ENCODE peak calls at places on chromosomes 2 and 18, in four cellular contexts. G, C, D and Y are unnamed samples.

GRCh38 chr2:235851841-235852527 is 316.2 kb downstream of the GBX2 start:
- DNase-seq in G (no peak), C (no peak), D (no peak), Y (no peak)

GRCh38 chr2:9951522-9952285 is at the start of gene GRHL1:
- DNase-seq in G (peak), C (peak), D (peak), Y (peak)

GRCh38 chr18:9951022-9951859 is 37.4 kb downstream of the VAPA start:
- DNase-seq in G (no peak), C (peak), D (no peak), Y (peak)

GRCh38 chr2:15546297-15547098 is 14.6 kb downstream of the NBAS start:
- DNase-seq in G (no peak), C (no peak), D (no peak), Y (no peak)

GRCh38 chr2:27807476-27807875 is 36.0 kb downstream of the MRPL33 start:
- DNase-seq in G (no peak), C (peak), D (no peak), Y (peak)

GRCh38 chr18:24657461-24657860 is 197.0 kb downstream of the HRH4 start:
- DNase-seq in G (no peak), C (no peak), D (no peak), Y (no peak)

GRCh38 chr2:119106301-119106897 is 52.2 kb downstream of the C1QL2 start:
- DNase-seq in G (peak), C (peak), D (peak), Y (peak)

GRCh38 chr2:220396287-220396686 is 768.9 kb downstream of the SLC4A3 start:
- DNase-seq in G (no peak), C (peak), D (no peak), Y (no peak)

GRCh38 chr18:60684843-60685513 is 312.4 kb upstream of the MC4R start:
- DNase-seq in G (no peak), C (peak), D (no peak), Y (no peak)

GRCh38 chr18:42437646-42438045 is 482.6 kb downstream of the PIK3C3 start:
- DNase-seq in G (peak), C (peak), D (no peak), Y (no peak)

GRCh38 chr2:230184727-230185578 is 34.8 kb downstream of the SP110 start:
- DNase-seq in G (no peak), C (peak), D (no peak), Y (no peak)

GRCh38 chr2:25416674-25417073 is 74.9 kb upstream of the DNMT3A start:
- DNase-seq in G (no peak), C (no peak), D (no peak), Y (no peak)

GRCh38 chr2:11281221-11281620 is 63.2 kb downstream of the ROCK2 start:
- DNase-seq in G (no peak), C (no peak), D (no peak), Y (no peak)

GRCh38 chr2:105821428-105822125 is 76.9 kb downstream of the NCK2 start:
- DNase-seq in G (no peak), C (no peak), D (no peak), Y (no peak)

GRCh38 chr2:145715601-145716000 is 1195.7 kb upstream of the ZEB2 start:
- DNase-seq in G (no peak), C (peak), D (no peak), Y (no peak)

GRCh38 chr2:6995406-6996117 is 78.3 kb downstream of the RNF144A start:
- DNase-seq in G (no peak), C (no peak), D (no peak), Y (no peak)

GRCh38 chr2:128090909-128091690 is at the start of gene UGGT1:
- DNase-seq in G (peak), C (peak), D (peak), Y (peak)

GRCh38 chr2:199524689-199525574 is 67.2 kb upstream of the SATB2 start:
- DNase-seq in G (no peak), C (no peak), D (no peak), Y (no peak)

GRCh38 chr2:74502720-74503505 is 3.5 kb upstream of the LBX2 start:
- DNase-seq in G (peak), C (peak), D (peak), Y (peak)

GRCh38 chr18:55509631-55510372 is 78.2 kb downstream of the TCF4 start:
- DNase-seq in G (no peak), C (peak), D (no peak), Y (peak)

GRCh38 chr2:6078414-6078813 is 386.2 kb downstream of the SOX11 start:
- DNase-seq in G (no peak), C (no peak), D (no peak), Y (no peak)

GRCh38 chr18:60259052-60259681 is 113.4 kb downstream of the MC4R start:
- DNase-seq in G (no peak), C (no peak), D (no peak), Y (no peak)

GRCh38 chr2:118046628-118047210 is 32.8 kb upstream of the CCDC93 start:
- DNase-seq in G (no peak), C (peak), D (no peak), Y (peak)

GRCh38 chr2:170740660-170741059 is 25.5 kb downstream of the SP5 start:
- DNase-seq in G (no peak), C (no peak), D (no peak), Y (no peak)

GRCh38 chr2:61670591-61671503 is 132.7 kb upstream of the XPO1 start:
- DNase-seq in G (peak), C (peak), D (peak), Y (peak)

GRCh38 chr18:500556-501405 is at the start of gene COLEC12:
- DNase-seq in G (peak), C (no peak), D (peak), Y (no peak)

GRCh38 chr2:65675350-65675749 is 243.0 kb upstream of the SPRED2 start:
- DNase-seq in G (no peak), C (no peak), D (no peak), Y (no peak)

GRCh38 chr2:129877795-129878775 is 101.4 kb upstream of the RAB6C start:
- DNase-seq in G (peak), C (peak), D (peak), Y (no peak)

GRCh38 chr18:25349926-25350560 is 1.9 kb downstream of the ZNF521 start:
- DNase-seq in G (peak), C (no peak), D (peak), Y (no peak)

GRCh38 chr18:12038661-12039417 is 54.8 kb upstream of the ANKRD62 start:
- DNase-seq in G (peak), C (peak), D (peak), Y (peak)

GRCh38 chr18:12041561-12041960 is 52.1 kb upstream of the ANKRD62 start:
- DNase-seq in G (no peak), C (peak), D (no peak), Y (peak)

GRCh38 chr18:12035481-12035880 is 54.2 kb downstream of the IMPA2 start:
- DNase-seq in G (no peak), C (no peak), D (peak), Y (no peak)

GRCh38 chr18:12036201-12036751 is 55.0 kb downstream of the IMPA2 start:
- DNase-seq in G (no peak), C (no peak), D (peak), Y (no peak)

GRCh38 chr18:12038082-12038660 is 55.5 kb upstream of the ANKRD62 start:
- DNase-seq in G (peak), C (peak), D (peak), Y (no peak)
- H3K4me3 ChIP-seq in G (peak), C (no peak), D (peak), Y (no peak)

DNA sequence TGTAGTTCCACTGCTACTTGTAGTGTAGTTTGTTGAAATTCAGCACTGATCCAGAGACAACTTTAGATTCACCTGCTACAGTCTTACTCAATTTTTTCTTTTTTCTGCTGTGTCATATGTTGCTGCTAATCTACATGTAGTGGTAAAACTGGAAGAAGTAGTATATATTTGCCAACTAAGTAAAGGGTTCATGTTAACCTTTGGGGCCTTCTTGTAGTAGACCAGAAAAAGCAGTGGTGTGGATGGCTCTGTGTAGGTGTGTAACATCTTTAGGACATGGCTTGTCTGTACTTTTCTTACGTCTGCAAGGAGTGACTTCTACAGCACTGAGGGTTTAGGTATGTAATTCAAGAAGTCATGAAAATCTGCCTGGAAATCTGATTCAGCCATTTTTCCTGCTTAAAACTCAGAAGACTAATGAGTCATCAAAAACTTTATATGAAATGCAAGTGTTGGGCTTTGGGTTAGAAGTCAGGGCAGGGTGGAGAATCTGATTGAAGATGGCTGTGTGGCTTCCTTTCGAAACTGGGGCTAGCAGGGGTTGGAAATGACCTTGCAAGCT is 8.4 kb downstream of the PTPRM start:
- DNase-seq in G (no peak), C (peak), D (no peak), Y (no peak)
- H3K4me3 ChIP-seq in G (no peak), C (no peak), D (no peak), Y (no peak)

GRCh38 chr2:133674433-133675331 is 106.4 kb upstream of the NCKAP5 start:
- DNase-seq in G (peak), C (peak), D (peak), Y (no peak)
- H3K4me3 ChIP-seq in G (peak), C (no peak), D (no peak), Y (no peak)

DNA sequence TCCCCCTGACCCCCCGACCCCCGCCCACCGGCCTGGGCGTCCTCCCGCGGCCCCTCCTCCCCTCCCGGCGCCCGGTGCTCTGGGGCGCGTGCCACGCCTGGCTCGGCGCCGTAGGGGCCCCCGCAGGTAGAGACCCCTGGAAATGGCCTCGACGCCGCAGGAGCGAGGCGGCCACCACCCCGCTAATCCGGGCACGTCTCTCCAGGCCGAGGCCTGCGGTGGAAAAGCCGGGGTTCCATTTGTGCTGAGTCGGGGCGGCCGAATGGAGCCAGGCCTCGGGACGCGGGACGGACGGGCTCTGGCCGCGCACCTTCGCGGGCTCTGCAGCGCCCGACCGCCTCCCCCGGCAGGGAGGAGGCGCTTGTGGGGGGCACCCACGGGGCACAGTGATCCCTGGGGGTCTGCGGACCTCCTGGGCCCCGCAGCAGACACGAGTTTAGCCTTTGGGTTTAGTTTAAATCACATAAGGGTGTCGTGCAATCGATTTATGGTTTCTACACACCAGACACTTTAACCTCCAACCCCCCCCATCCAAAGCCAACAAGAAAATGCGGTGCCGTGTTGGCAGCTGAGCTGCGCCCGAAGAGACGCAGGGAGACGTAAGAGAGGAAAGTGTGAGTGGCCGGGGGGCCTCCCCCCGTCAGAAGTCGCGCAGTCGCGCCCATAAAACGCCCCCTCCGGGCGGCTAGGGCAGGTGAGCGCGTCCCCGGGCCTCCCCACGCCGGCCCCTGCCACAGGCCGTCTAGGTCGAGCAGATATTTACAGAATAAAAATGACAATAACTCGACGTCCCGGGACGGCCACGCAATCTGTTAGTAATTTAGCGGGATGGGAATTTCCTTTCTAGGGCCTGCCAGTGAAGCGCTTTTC is 1.1 kb upstream of the NFATC1 start:
- DNase-seq in G (peak), C (peak), D (peak), Y (no peak)
- H3K4me3 ChIP-seq in G (peak), C (no peak), D (peak), Y (peak)

GRCh38 chr2:45001629-45002385 is 7.4 kb downstream of the SIX2 start:
- DNase-seq in G (no peak), C (no peak), D (no peak), Y (no peak)

GRCh38 chr2:45000341-45000901 is 8.8 kb downstream of the SIX2 start:
- DNase-seq in G (no peak), C (no peak), D (no peak), Y (no peak)

GRCh38 chr2:44999540-44999939 is 9.7 kb downstream of the SIX2 start:
- DNase-seq in G (no peak), C (no peak), D (no peak), Y (no peak)

GRCh38 chr2:45002661-45003210 is 6.5 kb downstream of the SIX2 start:
- DNase-seq in G (no peak), C (no peak), D (no peak), Y (no peak)

GRCh38 chr2:45000921-45001628 is 8.2 kb downstream of the SIX2 start:
- DNase-seq in G (no peak), C (no peak), D (no peak), Y (no peak)
- H3K4me3 ChIP-seq in G (peak), C (peak), D (no peak), Y (no peak)

GRCh38 chr2:174692256-174692830 is 71.9 kb downstream of the CHRNA1 start:
- DNase-seq in G (no peak), C (peak), D (no peak), Y (no peak)
- H3K4me3 ChIP-seq in G (no peak), C (no peak), D (no peak), Y (no peak)

GRCh38 chr2:97663626-97663961 is 250 bp downstream of the ACTR1B start:
- DNase-seq in G (no peak), C (no peak), D (no peak), Y (no peak)

GRCh38 chr2:97662386-97662894 is 1.4 kb downstream of the ACTR1B start:
- DNase-seq in G (no peak), C (no peak), D (no peak), Y (no peak)

GRCh38 chr2:97660775-97661417 is 2.9 kb downstream of the ACTR1B start:
- DNase-seq in G (no peak), C (peak), D (no peak), Y (no peak)

GRCh38 chr2:97662895-97663625 is 784 bp downstream of the ACTR1B start:
- DNase-seq in G (peak), C (peak), D (peak), Y (peak)

DNA sequence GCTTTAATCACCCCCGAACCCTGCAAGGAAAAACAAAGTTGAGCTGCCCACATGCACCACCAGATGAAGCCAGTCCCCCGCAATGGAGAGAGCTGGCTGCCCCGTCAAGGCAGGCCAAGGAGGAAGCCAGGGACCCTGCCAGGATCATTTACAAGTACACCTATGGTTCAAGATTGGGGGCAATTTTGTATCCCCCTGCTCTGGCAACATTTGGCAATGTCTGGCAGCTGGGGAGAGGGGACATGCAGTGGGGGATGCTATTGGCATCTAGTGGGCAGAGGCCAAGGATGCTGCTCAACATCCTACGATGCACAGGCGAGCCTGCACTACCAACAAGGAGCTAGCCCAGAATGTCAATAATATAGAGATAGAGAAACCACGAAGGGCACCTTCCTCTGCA is 1.9 kb downstream of the ACTR1B start:
- DNase-seq in G (no peak), C (no peak), D (no peak), Y (no peak)
- H3K4me3 ChIP-seq in G (no peak), C (no peak), D (no peak), Y (peak)

GRCh38 chr2:225041210-225041870 is 928 bp downstream of the DOCK10 start:
- DNase-seq in G (peak), C (peak), D (no peak), Y (peak)

GRCh38 chr2:225041871-225042799 is at the start of gene DOCK10:
- DNase-seq in G (peak), C (peak), D (no peak), Y (peak)

GRCh38 chr2:225040862-225041209 is 1.4 kb downstream of the DOCK10 start:
- DNase-seq in G (peak), C (peak), D (no peak), Y (peak)

GRCh38 chr2:225038076-225038571 is 4.1 kb downstream of the DOCK10 start:
- DNase-seq in G (no peak), C (no peak), D (no peak), Y (peak)

GRCh38 chr2:225042800-225043167 is 516 bp upstream of the DOCK10 start:
- DNase-seq in G (no peak), C (peak), D (no peak), Y (no peak)
- H3K4me3 ChIP-seq in G (peak), C (peak), D (no peak), Y (peak)

GRCh38 chr18:80145191-80145799 is 36.2 kb downstream of the ADNP2 start:
- DNase-seq in G (no peak), C (peak), D (no peak), Y (no peak)

GRCh38 chr18:80149667-80150066 is 40.6 kb downstream of the ADNP2 start:
- DNase-seq in G (no peak), C (no peak), D (no peak), Y (no peak)

GRCh38 chr18:80147418-80148315 is 38.6 kb downstream of the ADNP2 start:
- DNase-seq in G (peak), C (peak), D (peak), Y (peak)

GRCh38 chr18:80148316-80149199 is 39.5 kb downstream of the ADNP2 start:
- DNase-seq in G (peak), C (no peak), D (no peak), Y (peak)

DNA sequence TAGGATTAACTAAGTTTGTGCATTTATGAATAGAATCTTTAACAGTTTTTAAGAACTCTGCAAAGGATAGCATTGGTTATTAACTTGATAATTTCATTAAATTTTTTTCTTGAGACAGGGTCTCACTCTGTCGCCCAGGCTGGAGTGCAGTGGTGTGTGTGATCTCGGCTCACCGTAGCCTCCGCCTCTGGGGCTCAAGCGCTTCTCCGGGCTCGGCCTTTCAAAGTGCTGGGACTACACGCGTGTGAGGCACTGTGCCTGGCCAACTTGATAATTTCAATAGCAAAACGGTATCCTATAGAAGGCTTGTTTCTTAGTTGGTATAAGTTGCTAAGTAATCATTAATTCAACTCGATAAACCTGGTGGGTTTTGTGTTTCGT is 38.0 kb downstream of the ADNP2 start:
- DNase-seq in G (no peak), C (no peak), D (no peak), Y (peak)
- H3K4me3 ChIP-seq in G (peak), C (peak), D (peak), Y (peak)

GRCh38 chr2:160427629-160428424 is 65.8 kb downstream of the RBMS1 start:
- DNase-seq in G (no peak), C (peak), D (no peak), Y (peak)
- H3K4me3 ChIP-seq in G (peak), C (peak), D (no peak), Y (no peak)